ENCODE peak calls at places on chromosomes 7 and 10, in eight cellular contexts. One of them, this sample, is unnamed.

GRCh38 chr7:13872751-13873150 is 116.7 kb downstream of the ETV1 start:
- DNase-seq in WERI-Rb-1: no peak
- DNase-seq in suprapubic skin: no peak
- DNase-seq in left ventricle myocardium inferior: no peak
- DNase-seq in CD4-positive, alpha-beta memory T cell: no peak
- DNase-seq in kidney: no peak
- DNase-seq in transverse colon: no peak
- DNase-seq in fibroblast of lung: no peak
- DNase-seq in this sample: no peak

GRCh38 chr10:110408203-110408871 is 89.4 kb upstream of the DUSP5 start:
- DNase-seq in WERI-Rb-1: no peak
- DNase-seq in suprapubic skin: no peak
- DNase-seq in left ventricle myocardium inferior: no peak
- DNase-seq in CD4-positive, alpha-beta memory T cell: no peak
- DNase-seq in kidney: no peak
- DNase-seq in transverse colon: no peak
- DNase-seq in fibroblast of lung: no peak
- DNase-seq in this sample: no peak

GRCh38 chr7:129612112-129613015 is 844 bp downstream of the NRF1 start:
- DNase-seq in WERI-Rb-1: peak; percentile 16
- DNase-seq in suprapubic skin: peak; percentile 81
- DNase-seq in left ventricle myocardium inferior: peak; percentile 44
- DNase-seq in CD4-positive, alpha-beta memory T cell: peak; percentile 39
- DNase-seq in kidney: peak; percentile 88
- DNase-seq in transverse colon: peak; percentile 49
- DNase-seq in fibroblast of lung: peak; percentile 67
- DNase-seq in this sample: peak; percentile 52

GRCh38 chr10:29517352-29517923 is 117.3 kb downstream of the SVIL start:
- DNase-seq in WERI-Rb-1: peak; percentile 41
- DNase-seq in suprapubic skin: no peak
- DNase-seq in left ventricle myocardium inferior: no peak
- DNase-seq in CD4-positive, alpha-beta memory T cell: no peak
- DNase-seq in kidney: no peak
- DNase-seq in transverse colon: peak; percentile 26
- DNase-seq in fibroblast of lung: peak; percentile 60
- DNase-seq in this sample: peak; percentile 39

GRCh38 chr7:135282621-135283295 is 49.1 kb downstream of the STRA8 start:
- DNase-seq in WERI-Rb-1: peak; percentile 18
- DNase-seq in suprapubic skin: no peak
- DNase-seq in left ventricle myocardium inferior: no peak
- DNase-seq in CD4-positive, alpha-beta memory T cell: peak; percentile 18
- DNase-seq in kidney: no peak
- DNase-seq in transverse colon: no peak
- DNase-seq in fibroblast of lung: no peak
- DNase-seq in this sample: no peak

GRCh38 chr10:131681656-131682055 is 219.2 kb upstream of the PPP2R2D start:
- DNase-seq in WERI-Rb-1: no peak
- DNase-seq in suprapubic skin: no peak
- DNase-seq in left ventricle myocardium inferior: no peak
- DNase-seq in CD4-positive, alpha-beta memory T cell: no peak
- DNase-seq in kidney: peak; percentile 29
- DNase-seq in transverse colon: no peak
- DNase-seq in fibroblast of lung: no peak
- DNase-seq in this sample: no peak

GRCh38 chr7:149714910-149715471 is 58.4 kb downstream of the ZNF467 start:
- DNase-seq in WERI-Rb-1: no peak
- DNase-seq in suprapubic skin: peak; percentile 68
- DNase-seq in left ventricle myocardium inferior: no peak
- DNase-seq in CD4-positive, alpha-beta memory T cell: peak; percentile 57
- DNase-seq in kidney: no peak
- DNase-seq in transverse colon: peak; percentile 29
- DNase-seq in fibroblast of lung: no peak
- DNase-seq in this sample: peak; percentile 37

GRCh38 chr7:75066521-75066920 is 7.1 kb downstream of the RCC1L start:
- DNase-seq in WERI-Rb-1: no peak
- DNase-seq in suprapubic skin: no peak
- DNase-seq in left ventricle myocardium inferior: no peak
- DNase-seq in CD4-positive, alpha-beta memory T cell: no peak
- DNase-seq in kidney: no peak
- DNase-seq in transverse colon: no peak
- DNase-seq in fibroblast of lung: no peak
- DNase-seq in this sample: no peak

GRCh38 chr7:83794834-83795233 is 145.9 kb upstream of the SEMA3E start:
- DNase-seq in WERI-Rb-1: no peak
- DNase-seq in suprapubic skin: no peak
- DNase-seq in left ventricle myocardium inferior: no peak
- DNase-seq in CD4-positive, alpha-beta memory T cell: no peak
- DNase-seq in kidney: no peak
- DNase-seq in transverse colon: no peak
- DNase-seq in fibroblast of lung: no peak
- DNase-seq in this sample: no peak

GRCh38 chr7:83148776-83149175 is 13.9 kb downstream of the PCLO start:
- DNase-seq in WERI-Rb-1: no peak
- DNase-seq in suprapubic skin: no peak
- DNase-seq in left ventricle myocardium inferior: no peak
- DNase-seq in CD4-positive, alpha-beta memory T cell: no peak
- DNase-seq in kidney: no peak
- DNase-seq in transverse colon: no peak
- DNase-seq in fibroblast of lung: peak; percentile 10
- DNase-seq in this sample: no peak

GRCh38 chr10:77104459-77104980 is 533.1 kb downstream of the KCNMA1 start:
- DNase-seq in WERI-Rb-1: no peak
- DNase-seq in suprapubic skin: peak; percentile 75
- DNase-seq in left ventricle myocardium inferior: peak; percentile 57
- DNase-seq in CD4-positive, alpha-beta memory T cell: no peak
- DNase-seq in kidney: peak; percentile 80
- DNase-seq in transverse colon: peak; percentile 9
- DNase-seq in fibroblast of lung: peak; percentile 96
- DNase-seq in this sample: no peak

GRCh38 chr10:132477398-132478340 is 59.9 kb upstream of the INPP5A start:
- DNase-seq in WERI-Rb-1: no peak
- DNase-seq in suprapubic skin: peak; percentile 62
- DNase-seq in left ventricle myocardium inferior: no peak
- DNase-seq in CD4-positive, alpha-beta memory T cell: no peak
- DNase-seq in kidney: peak; percentile 63
- DNase-seq in transverse colon: peak; percentile 2
- DNase-seq in fibroblast of lung: no peak
- DNase-seq in this sample: no peak

GRCh38 chr10:87842220-87842641 is 21.1 kb downstream of the KLLN start:
- DNase-seq in WERI-Rb-1: no peak
- DNase-seq in suprapubic skin: no peak
- DNase-seq in left ventricle myocardium inferior: no peak
- DNase-seq in CD4-positive, alpha-beta memory T cell: no peak
- DNase-seq in kidney: no peak
- DNase-seq in transverse colon: peak; percentile 72
- DNase-seq in fibroblast of lung: no peak
- DNase-seq in this sample: peak; percentile 73

GRCh38 chr7:148437043-148437442 is 153.5 kb upstream of the C7orf33 start:
- DNase-seq in WERI-Rb-1: no peak
- DNase-seq in suprapubic skin: no peak
- DNase-seq in left ventricle myocardium inferior: no peak
- DNase-seq in CD4-positive, alpha-beta memory T cell: no peak
- DNase-seq in kidney: no peak
- DNase-seq in transverse colon: no peak
- DNase-seq in fibroblast of lung: no peak
- DNase-seq in this sample: no peak

GRCh38 chr7:101933685-101934084 is 116.3 kb downstream of the CUX1 start:
- DNase-seq in WERI-Rb-1: no peak
- DNase-seq in suprapubic skin: no peak
- DNase-seq in left ventricle myocardium inferior: no peak
- DNase-seq in CD4-positive, alpha-beta memory T cell: no peak
- DNase-seq in kidney: no peak
- DNase-seq in transverse colon: no peak
- DNase-seq in fibroblast of lung: no peak
- DNase-seq in this sample: no peak

GRCh38 chr10:58567652-58568051 is 55.0 kb downstream of the BICC1 start:
- DNase-seq in WERI-Rb-1: no peak
- DNase-seq in suprapubic skin: no peak
- DNase-seq in left ventricle myocardium inferior: no peak
- DNase-seq in CD4-positive, alpha-beta memory T cell: no peak
- DNase-seq in kidney: no peak
- DNase-seq in transverse colon: no peak
- DNase-seq in fibroblast of lung: no peak
- DNase-seq in this sample: no peak

GRCh38 chr7:28435732-28436378 is 23.5 kb downstream of the CREB5 start:
- DNase-seq in WERI-Rb-1: no peak
- DNase-seq in suprapubic skin: no peak
- DNase-seq in left ventricle myocardium inferior: no peak
- DNase-seq in CD4-positive, alpha-beta memory T cell: no peak
- DNase-seq in kidney: no peak
- DNase-seq in transverse colon: no peak
- DNase-seq in fibroblast of lung: no peak
- DNase-seq in this sample: no peak

GRCh38 chr10:126012485-126012884 is 116.1 kb downstream of the FANK1 start:
- DNase-seq in WERI-Rb-1: no peak
- DNase-seq in suprapubic skin: no peak
- DNase-seq in left ventricle myocardium inferior: no peak
- DNase-seq in CD4-positive, alpha-beta memory T cell: no peak
- DNase-seq in kidney: no peak
- DNase-seq in transverse colon: no peak
- DNase-seq in fibroblast of lung: no peak
- DNase-seq in this sample: no peak

GRCh38 chr10:35573786-35574185 is 31.4 kb upstream of the GJD4 start:
- DNase-seq in WERI-Rb-1: no peak
- DNase-seq in suprapubic skin: no peak
- DNase-seq in left ventricle myocardium inferior: no peak
- DNase-seq in CD4-positive, alpha-beta memory T cell: no peak
- DNase-seq in kidney: no peak
- DNase-seq in transverse colon: no peak
- DNase-seq in fibroblast of lung: no peak
- DNase-seq in this sample: no peak
- H3K27ac ChIP-seq in WERI-Rb-1: no peak overlapping the region
- H3K27ac ChIP-seq in suprapubic skin: no peak overlapping the region
- H3K27ac ChIP-seq in left ventricle myocardium inferior: no peak overlapping the region
- H3K27ac ChIP-seq in CD4-positive, alpha-beta memory T cell: no peak overlapping the region
- H3K27ac ChIP-seq in kidney: no peak overlapping the region
- H3K27ac ChIP-seq in transverse colon: no peak overlapping the region
- H3K27ac ChIP-seq in fibroblast of lung: no peak overlapping the region
- H3K27ac ChIP-seq in this sample: no peak overlapping the region

GRCh38 chr7:93016681-93017349 is 101.0 kb downstream of the SAMD9 start:
- DNase-seq in WERI-Rb-1: no peak
- DNase-seq in suprapubic skin: no peak
- DNase-seq in left ventricle myocardium inferior: no peak
- DNase-seq in CD4-positive, alpha-beta memory T cell: no peak
- DNase-seq in kidney: no peak
- DNase-seq in transverse colon: no peak
- DNase-seq in fibroblast of lung: no peak
- DNase-seq in this sample: no peak
- H3K27ac ChIP-seq in WERI-Rb-1: peak overlapping the region; percentile 81
- H3K27ac ChIP-seq in suprapubic skin: peak overlapping the region; percentile 30
- H3K27ac ChIP-seq in left ventricle myocardium inferior: peak overlapping the region; percentile 71
- H3K27ac ChIP-seq in CD4-positive, alpha-beta memory T cell: no peak overlapping the region
- H3K27ac ChIP-seq in kidney: no peak overlapping the region
- H3K27ac ChIP-seq in transverse colon: no peak overlapping the region
- H3K27ac ChIP-seq in fibroblast of lung: no peak overlapping the region
- H3K27ac ChIP-seq in this sample: no peak overlapping the region

DNA sequence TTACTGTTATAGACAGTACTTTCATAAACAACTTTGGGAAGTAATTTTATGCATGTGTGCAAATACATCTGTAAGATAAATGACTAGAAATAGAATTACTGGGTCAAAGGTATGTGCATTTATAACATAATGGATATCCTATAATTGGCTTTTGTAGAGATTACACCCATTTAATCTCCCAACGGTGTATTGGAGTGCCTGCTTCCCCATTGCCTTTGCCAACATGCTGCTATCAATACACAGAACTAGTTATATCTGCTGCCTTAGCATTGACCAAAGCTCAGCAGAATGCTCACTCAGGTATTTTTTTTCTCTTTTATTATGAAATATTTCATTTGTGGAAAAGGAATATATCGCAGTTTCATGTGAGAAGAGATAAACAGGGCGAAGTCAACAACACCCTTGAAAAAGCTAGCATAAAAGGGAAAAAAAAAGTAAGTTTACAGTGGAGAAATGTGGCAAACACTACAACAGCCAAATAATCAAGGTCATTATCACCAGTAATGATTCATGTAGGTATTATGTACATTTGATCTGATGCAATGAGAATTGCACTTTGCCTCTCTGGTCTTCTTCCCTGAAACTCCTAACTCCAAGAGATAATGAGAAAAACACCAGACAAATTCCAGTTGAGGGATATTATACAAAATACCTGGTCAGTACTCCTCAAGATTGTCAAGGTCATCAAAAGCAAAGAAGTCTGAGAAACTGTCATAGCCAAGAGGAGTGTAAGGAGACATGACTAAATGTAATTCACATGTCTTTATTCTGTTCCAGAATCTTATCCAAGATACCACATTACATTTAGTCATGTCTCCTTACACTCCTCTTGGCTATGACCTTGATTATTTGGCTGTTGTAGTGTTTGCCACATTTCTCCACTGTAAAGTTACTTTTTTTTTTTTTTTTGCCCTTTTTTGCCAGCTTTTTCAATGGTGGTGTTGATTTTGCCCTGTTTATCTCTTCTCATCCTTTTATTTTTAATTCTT is 36.8 kb downstream of the MARCHF5 start:
- DNase-seq in WERI-Rb-1: no peak
- DNase-seq in suprapubic skin: no peak
- DNase-seq in left ventricle myocardium inferior: no peak
- DNase-seq in CD4-positive, alpha-beta memory T cell: no peak
- DNase-seq in kidney: no peak
- DNase-seq in transverse colon: peak; percentile 35
- DNase-seq in fibroblast of lung: no peak
- DNase-seq in this sample: peak; percentile 22
- H3K27ac ChIP-seq in WERI-Rb-1: no peak overlapping the region
- H3K27ac ChIP-seq in suprapubic skin: no peak overlapping the region
- H3K27ac ChIP-seq in left ventricle myocardium inferior: no peak overlapping the region
- H3K27ac ChIP-seq in CD4-positive, alpha-beta memory T cell: no peak overlapping the region
- H3K27ac ChIP-seq in kidney: no peak overlapping the region
- H3K27ac ChIP-seq in transverse colon: peak overlapping the region; percentile 44
- H3K27ac ChIP-seq in fibroblast of lung: no peak overlapping the region
- H3K27ac ChIP-seq in this sample: peak overlapping the region; percentile 19

DNA sequence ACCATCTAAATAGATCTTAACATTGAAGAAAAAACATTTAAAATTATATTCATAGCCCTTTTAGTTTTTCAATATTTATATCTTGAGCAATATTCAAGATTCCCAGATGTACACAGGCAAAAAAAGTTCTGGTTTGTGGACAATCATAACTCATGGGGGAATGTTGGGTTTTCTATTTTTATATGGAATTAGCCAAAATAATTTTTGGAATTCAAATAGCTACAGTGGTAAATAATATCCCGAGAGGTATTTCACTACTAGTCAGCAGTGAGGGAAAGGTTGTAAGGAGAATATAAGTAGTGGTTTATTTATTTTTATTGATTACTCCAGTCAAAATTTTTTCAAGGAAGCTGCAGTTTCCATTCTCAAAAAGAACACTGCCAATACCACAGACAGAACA is 533.4 kb downstream of the PARD3 start:
- DNase-seq in WERI-Rb-1: no peak
- DNase-seq in suprapubic skin: no peak
- DNase-seq in left ventricle myocardium inferior: no peak
- DNase-seq in CD4-positive, alpha-beta memory T cell: no peak
- DNase-seq in kidney: no peak
- DNase-seq in transverse colon: no peak
- DNase-seq in fibroblast of lung: no peak
- DNase-seq in this sample: no peak
- H3K27ac ChIP-seq in WERI-Rb-1: no peak overlapping the region
- H3K27ac ChIP-seq in suprapubic skin: peak overlapping the region; percentile 47
- H3K27ac ChIP-seq in left ventricle myocardium inferior: no peak overlapping the region
- H3K27ac ChIP-seq in CD4-positive, alpha-beta memory T cell: no peak overlapping the region
- H3K27ac ChIP-seq in kidney: no peak overlapping the region
- H3K27ac ChIP-seq in transverse colon: peak overlapping the region; percentile 47
- H3K27ac ChIP-seq in fibroblast of lung: no peak overlapping the region
- H3K27ac ChIP-seq in this sample: peak overlapping the region; percentile 14

GRCh38 chr7:79132844-79133451 is 320.5 kb downstream of the MAGI2 start:
- DNase-seq in WERI-Rb-1: no peak
- DNase-seq in suprapubic skin: no peak
- DNase-seq in left ventricle myocardium inferior: no peak
- DNase-seq in CD4-positive, alpha-beta memory T cell: no peak
- DNase-seq in kidney: no peak
- DNase-seq in transverse colon: no peak
- DNase-seq in fibroblast of lung: peak; percentile 7
- DNase-seq in this sample: no peak
- H3K27ac ChIP-seq in WERI-Rb-1: no peak overlapping the region
- H3K27ac ChIP-seq in suprapubic skin: no peak overlapping the region
- H3K27ac ChIP-seq in left ventricle myocardium inferior: no peak overlapping the region
- H3K27ac ChIP-seq in CD4-positive, alpha-beta memory T cell: no peak overlapping the region
- H3K27ac ChIP-seq in kidney: no peak overlapping the region
- H3K27ac ChIP-seq in transverse colon: no peak overlapping the region
- H3K27ac ChIP-seq in fibroblast of lung: no peak overlapping the region
- H3K27ac ChIP-seq in this sample: no peak overlapping the region

This sample was measured in colonic mucosa.